ENCODE peak calls at places on chromosome 16, in seven cellular contexts. N is T-helper 2 cell, W is HT-29, U is NCI-H345, F is fibroblast of villous mesenchyme, G is stromal cell of bone marrow, L is omental fat pad. Z is an unnamed sample.
A peak's percentile ranks its signal among the peaks of the same experiment; 100 is the strongest.

GRCh38 chr16:52497067-52497816 is 49.7 kb downstream of the TOX3 start:
- DNase-seq in G (no peak), N (no peak), L (no peak), F (no peak), U (peak; percentile 85), W (peak; percentile 83), Z (no peak)

GRCh38 chr16:4059969-4060368 is 56.3 kb downstream of the ADCY9 start:
- DNase-seq in U (no peak), W (no peak), N (no peak), L (no peak), F (peak; percentile 39), G (no peak), Z (no peak)

GRCh38 chr16:31876955-31877828 is 3.6 kb downstream of the ZNF267 start:
- DNase-seq in N (no peak), L (no peak), F (peak; percentile 80), G (peak; percentile 85), U (no peak), W (peak; percentile 20), Z (no peak)

GRCh38 chr16:63689068-63689467 is 1432.8 kb downstream of the CDH11 start:
- DNase-seq in W (no peak), F (no peak), N (no peak), G (no peak), U (no peak), L (no peak), Z (no peak)

GRCh38 chr16:78650675-78651074 is 551.2 kb downstream of the WWOX start:
- DNase-seq in W (no peak), G (no peak), F (no peak), U (no peak), L (no peak), N (no peak), Z (no peak)

GRCh38 chr16:11315499-11315898 is 29.8 kb upstream of the RMI2 start:
- DNase-seq in L (no peak), U (no peak), N (no peak), G (no peak), W (peak; percentile 11), F (peak; percentile 49), Z (no peak)

GRCh38 chr16:680967-681745 is 946 bp downstream of the STUB1 start:
- DNase-seq in F (peak; percentile 42), L (no peak), G (peak; percentile 43), U (no peak), W (peak; percentile 69), N (no peak), Z (peak; percentile 51)

GRCh38 chr16:3674513-3675295 is 20.2 kb downstream of the DNASE1 start:
- DNase-seq in F (no peak), U (no peak), N (no peak), W (no peak), G (no peak), L (no peak), Z (no peak)

GRCh38 chr16:69240336-69240735 is 53.4 kb downstream of the SNTB2 start:
- DNase-seq in N (no peak), G (no peak), W (no peak), F (peak; percentile 52), L (no peak), U (no peak), Z (no peak)

GRCh38 chr16:89784409-89784808 is 32.0 kb downstream of the FANCA start:
- DNase-seq in U (no peak), W (no peak), G (no peak), L (no peak), N (no peak), F (no peak), Z (no peak)

GRCh38 chr16:25713785-25714570 is 22.2 kb downstream of the HS3ST4 start:
- DNase-seq in G (no peak), N (no peak), L (no peak), W (no peak), F (no peak), U (no peak), Z (no peak)

GRCh38 chr16:86661715-86662114 is 83.4 kb downstream of the FOXL1 start:
- DNase-seq in N (no peak), F (peak; percentile 5), W (no peak), U (no peak), L (no peak), G (no peak), Z (no peak)

GRCh38 chr16:82699711-82700495 is 73.1 kb downstream of the CDH13 start:
- DNase-seq in L (no peak), U (no peak), W (no peak), G (peak; percentile 78), F (peak; percentile 89), N (no peak), Z (no peak)

GRCh38 chr16:1167276-1168107 is 14.6 kb downstream of the CACNA1H start:
- DNase-seq in U (peak; percentile 55), W (peak; percentile 72), L (no peak), N (no peak), G (no peak), F (no peak), Z (peak; percentile 91)

Z was measured in cerebellum.